ENCODE peak calls at places on chromosomes 7 and 10, in ten cellular contexts. Y is HCT116, M is suprapubic skin, Z is SK-N-SH, V is GM23338, A is stomach, K is spleen, T is Panc1, L is transverse colon, X is GM12891. J is an unnamed sample.

GRCh38 chr10:6383099-6383812 is 180.5 kb downstream of the PFKFB3 start:
- DNase-seq in T (no peak), V (no peak), K (no peak), X (no peak), A (no peak), Y (no peak), L (no peak), Z (no peak), M (no peak), J (no peak)

GRCh38 chr7:16098058-16098457 is 323.3 kb downstream of the CRPPA start:
- DNase-seq in L (no peak), T (no peak), K (no peak), M (no peak), X (no peak), Y (no peak), Z (no peak), V (no peak), A (no peak), J (no peak)

GRCh38 chr7:4188646-4189045 is 493.4 kb upstream of the FOXK1 start:
- DNase-seq in T (no peak), V (no peak), X (no peak), L (no peak), M (no peak), Z (no peak), K (no peak), Y (no peak), A (no peak), J (no peak)

GRCh38 chr10:103416436-103417147 is 20.2 kb downstream of the PDCD11 start:
- DNase-seq in K (no peak), Z (peak), X (no peak), M (no peak), A (peak), Y (peak), L (peak), V (peak), T (peak), J (no peak)

GRCh38 chr10:67077376-67077775 is 151.5 kb downstream of the LRRTM3 start:
- DNase-seq in M (no peak), T (no peak), A (no peak), X (no peak), V (no peak), Y (no peak), Z (no peak), L (no peak), K (no peak), J (no peak)

GRCh38 chr7:105408791-105409410 is 20.2 kb upstream of the SRPK2 start:
- DNase-seq in Z (no peak), Y (no peak), X (no peak), A (no peak), T (no peak), V (no peak), M (no peak), K (no peak), L (no peak), J (no peak)

GRCh38 chr7:6026011-6026819 is 5.0 kb upstream of the ANKRD61 start:
- DNase-seq in T (no peak), M (peak), L (peak), V (peak), Y (no peak), X (peak), Z (peak), K (peak), A (peak), J (peak)

GRCh38 chr7:64602086-64602485 is 39.2 kb upstream of the ZNF680 start:
- DNase-seq in K (no peak), M (no peak), Z (no peak), V (no peak), X (no peak), L (no peak), A (no peak), T (no peak), Y (no peak), J (no peak)

GRCh38 chr7:69631131-69631530 is 32.9 kb downstream of the AUTS2 start:
- DNase-seq in X (no peak), L (no peak), A (no peak), K (no peak), T (no peak), Y (no peak), M (no peak), Z (no peak), V (no peak), J (no peak)

GRCh38 chr7:116802784-116803183 is 59.6 kb upstream of the CAPZA2 start:
- DNase-seq in K (no peak), A (no peak), L (peak), T (peak), M (no peak), Z (peak), Y (peak), X (peak), V (peak), J (no peak)

GRCh38 chr10:5556576-5556975 is 31.8 kb downstream of the CALML3 start:
- DNase-seq in Y (no peak), Z (no peak), A (peak), V (no peak), X (no peak), L (no peak), T (no peak), K (peak), M (peak), J (peak)

GRCh38 chr10:75632750-75633462 is 201.5 kb downstream of the LRMDA start:
- DNase-seq in L (no peak), T (no peak), Z (no peak), V (no peak), Y (no peak), M (no peak), X (no peak), K (no peak), A (no peak), J (no peak)

GRCh38 chr10:33887188-33887587 is 552.7 kb upstream of the NRP1 start:
- DNase-seq in A (no peak), X (no peak), Z (no peak), Y (no peak), V (no peak), K (no peak), L (no peak), T (no peak), M (no peak), J (no peak)

GRCh38 chr10:33883881-33884280 is 549.4 kb upstream of the NRP1 start:
- DNase-seq in Y (no peak), M (no peak), T (no peak), V (no peak), A (no peak), Z (no peak), L (no peak), X (no peak), K (no peak), J (no peak)

GRCh38 chr10:33880291-33880690 is 545.8 kb upstream of the NRP1 start:
- DNase-seq in Y (no peak), V (no peak), K (no peak), A (no peak), T (no peak), Z (no peak), X (no peak), L (no peak), M (no peak), J (no peak)

GRCh38 chr10:33886299-33886698 is 551.8 kb upstream of the NRP1 start:
- DNase-seq in T (no peak), Z (peak), X (no peak), Y (no peak), A (no peak), K (no peak), L (no peak), M (no peak), V (no peak), J (no peak)

GRCh38 chr10:33882996-33883395 is 548.5 kb upstream of the NRP1 start:
- DNase-seq in Z (no peak), L (no peak), Y (no peak), X (no peak), T (no peak), M (no peak), K (no peak), A (no peak), V (no peak), J (no peak)
- TF ChIP-seq POLR2AphosphoS5 in Z (no peak), L (no peak), Y (no peak), X (no peak), T (no peak), M (no peak), K (no peak), A (no peak), V (no peak), J (no peak)

DNA sequence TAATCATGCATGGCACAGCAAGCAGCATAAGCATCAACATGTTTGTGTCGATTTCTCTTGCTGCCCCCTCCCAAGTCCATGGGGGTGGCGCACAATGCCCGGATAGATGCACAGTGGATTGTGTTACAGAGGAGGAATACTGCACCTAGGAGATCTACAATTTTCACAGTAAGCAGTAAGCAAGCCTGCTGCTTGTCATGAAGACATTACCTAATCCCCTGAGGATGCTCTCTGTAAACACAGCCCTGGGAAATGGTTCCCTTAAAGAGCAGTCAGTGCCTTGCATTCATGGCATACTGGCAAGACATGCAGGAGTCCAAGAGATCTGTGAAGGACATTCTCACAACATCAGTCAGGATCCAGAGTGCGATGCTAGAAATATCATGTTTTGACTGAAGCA is 137.7 kb downstream of the ETV1 start:
- DNase-seq in K (no peak), A (no peak), V (peak), Y (no peak), T (no peak), M (no peak), Z (peak), X (no peak), L (no peak), J (no peak)
- TF ChIP-seq POLR2AphosphoS5 in K (no peak), A (no peak), V (no peak), Y (no peak), T (no peak), M (no peak), Z (no peak), X (no peak), L (no peak), J (no peak)

DNA sequence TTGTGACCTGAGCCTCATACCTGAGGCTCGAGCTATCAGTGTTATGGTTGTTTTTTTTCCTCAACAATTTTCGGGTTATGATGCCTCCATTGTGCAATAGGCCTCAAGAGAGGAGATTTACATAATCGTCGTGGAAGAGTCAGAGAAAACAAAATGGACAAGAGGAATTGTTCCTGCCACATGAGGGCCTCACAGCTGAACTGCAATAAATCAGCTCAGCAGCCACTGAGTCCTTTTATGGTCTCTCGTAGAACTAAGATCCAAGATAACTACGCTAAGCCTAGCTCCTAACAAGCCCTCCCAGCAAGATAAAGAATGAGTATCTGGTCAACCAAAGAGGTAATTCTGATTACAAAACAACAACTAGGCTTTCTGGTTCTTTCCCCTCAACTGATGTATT is 336.8 kb downstream of the WDR11 start:
- DNase-seq in L (peak), M (no peak), K (no peak), V (peak), Y (no peak), Z (no peak), A (no peak), X (no peak), T (no peak), J (no peak)
- TF ChIP-seq POLR2AphosphoS5 in L (peak), M (no peak), K (no peak), V (no peak), Y (no peak), Z (no peak), A (peak), X (no peak), T (no peak), J (no peak)

GRCh38 chr7:152313879-152314604 is 121.8 kb downstream of the KMT2C start:
- DNase-seq in Z (peak), Y (peak), K (no peak), X (no peak), A (no peak), V (no peak), L (no peak), T (peak), M (no peak), J (no peak)
- TF ChIP-seq POLR2AphosphoS5 in Z (peak), Y (peak), K (no peak), X (no peak), A (peak), V (no peak), L (peak), T (no peak), M (no peak), J (no peak)

GRCh38 chr7:111639894-111640293 is 77.6 kb upstream of the IMMP2L start:
- DNase-seq in X (no peak), K (no peak), V (no peak), Y (no peak), Z (no peak), M (no peak), A (no peak), L (no peak), T (no peak), J (no peak)
- TF ChIP-seq POLR2AphosphoS5 in X (no peak), K (no peak), V (no peak), Y (no peak), Z (no peak), M (no peak), A (no peak), L (no peak), T (no peak), J (no peak)

GRCh38 chr10:85648279-85648754 is 718.3 kb downstream of the GRID1 start:
- DNase-seq in Z (no peak), V (no peak), T (no peak), M (no peak), K (no peak), Y (no peak), L (no peak), A (no peak), X (no peak), J (no peak)
- TF ChIP-seq POLR2AphosphoS5 in Z (no peak), V (no peak), T (no peak), M (no peak), K (no peak), Y (no peak), L (no peak), A (no peak), X (no peak), J (no peak)

DNA sequence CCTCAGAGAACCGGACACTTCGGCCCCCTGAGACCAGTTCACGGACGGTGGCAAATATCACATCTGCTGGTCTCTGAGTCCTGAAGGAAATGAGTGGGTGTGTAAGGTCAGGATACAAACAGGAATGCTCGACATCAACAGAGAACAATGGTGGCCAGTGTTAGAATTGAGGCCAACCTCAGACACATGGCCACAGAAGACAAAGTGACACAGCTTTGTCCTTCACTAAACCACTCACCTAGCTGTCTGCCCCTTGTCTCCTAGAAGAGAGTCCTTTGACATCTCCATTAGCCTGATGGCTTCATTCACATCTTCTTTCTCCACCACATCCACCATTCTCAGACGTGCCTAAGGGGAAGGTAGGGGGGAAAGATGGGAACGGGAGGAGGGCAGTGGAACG is 4.3 kb downstream of the COPS6 start:
- DNase-seq in Z (no peak), T (no peak), V (no peak), M (no peak), X (no peak), A (no peak), L (no peak), Y (no peak), K (no peak), J (no peak)
- TF ChIP-seq POLR2AphosphoS5 in Z (peak), T (peak), V (no peak), M (no peak), X (peak), A (no peak), L (no peak), Y (no peak), K (no peak), J (no peak)

DNA sequence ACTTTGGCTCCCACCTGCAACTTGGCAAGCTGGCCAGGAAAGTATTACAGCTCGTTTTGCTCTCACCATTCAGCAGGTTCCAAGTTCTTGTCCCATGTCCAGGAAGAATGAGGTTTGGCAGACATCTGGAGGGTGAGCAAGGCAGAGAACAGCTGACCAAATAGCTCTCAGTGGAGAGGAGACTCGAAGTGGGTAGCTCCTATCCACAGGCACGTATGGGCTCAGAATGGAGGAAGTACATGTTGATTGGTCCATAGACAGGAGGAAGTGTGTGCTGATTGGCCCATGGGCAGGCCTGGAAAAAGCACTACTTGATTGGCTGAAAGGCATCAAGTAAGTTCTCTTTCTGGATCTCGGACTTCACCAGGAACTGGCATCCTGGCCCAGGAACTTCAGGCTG is 3.0 kb upstream of the NCAPG2 start:
- DNase-seq in V (peak), M (no peak), A (no peak), T (no peak), K (no peak), Z (no peak), X (no peak), Y (no peak), L (no peak), J (no peak)
- TF ChIP-seq POLR2AphosphoS5 in V (no peak), M (no peak), A (no peak), T (no peak), K (no peak), Z (no peak), X (no peak), Y (no peak), L (no peak), J (no peak)

GRCh38 chr10:100978121-100978895 is 9.0 kb downstream of the MRPL43 start:
- DNase-seq in T (no peak), V (no peak), A (no peak), L (no peak), M (peak), K (peak), Y (no peak), X (no peak), Z (no peak), J (no peak)
- TF ChIP-seq POLR2AphosphoS5 in T (no peak), V (no peak), A (no peak), L (no peak), M (no peak), K (no peak), Y (no peak), X (no peak), Z (no peak), J (no peak)

J was measured in breast epithelium.